ENCODE peak calls at places on chromosomes 7 and 10, in four cellular contexts. F, H, Y and R are unnamed samples.

GRCh38 chr10:96960872-96961271 is 128.8 kb downstream of the LCOR start:
- DNase-seq in Y (peak; percentile 5), H (no peak), F (peak; percentile 25), R (no peak)

GRCh38 chr10:72274730-72275350 is 1.1 kb downstream of the DDIT4 start:
- DNase-seq in F (peak; percentile 73), H (peak; percentile 83), Y (peak; percentile 59), R (no peak)

GRCh38 chr7:139118234-139118802 is 8.8 kb upstream of the ZC3HAV1 start:
- DNase-seq in F (peak; percentile 20), Y (peak; percentile 81), H (no peak), R (no peak)

GRCh38 chr10:132644544-132645530 is 107.2 kb downstream of the INPP5A start:
- DNase-seq in Y (no peak), F (no peak), H (no peak), R (no peak)

GRCh38 chr10:4651404-4652037 is 174.5 kb upstream of the AKR1E2 start:
- DNase-seq in H (no peak), F (no peak), Y (no peak), R (no peak)

GRCh38 chr7:50421043-50421442 is 29.1 kb downstream of the FIGNL1 start:
- DNase-seq in Y (no peak), F (no peak), H (no peak), R (no peak)

GRCh38 chr7:42315631-42316030 is 78.6 kb upstream of the GLI3 start:
- DNase-seq in Y (peak; percentile 1), F (peak; percentile 76), H (no peak), R (no peak)

GRCh38 chr10:42997151-42997848 is 79.6 kb upstream of the RET start:
- DNase-seq in F (no peak), Y (no peak), H (no peak), R (no peak)

GRCh38 chr10:111822661-111823060 is 360.9 kb downstream of the GPAM start:
- DNase-seq in Y (no peak), H (no peak), F (peak; percentile 25), R (no peak)

GRCh38 chr10:68121862-68122261 is 12.6 kb downstream of the MYPN start:
- DNase-seq in F (peak; percentile 36), Y (no peak), H (no peak), R (no peak)

GRCh38 chr10:109959571-109960145 is 36.3 kb upstream of the XPNPEP1 start:
- DNase-seq in H (no peak), Y (no peak), F (no peak), R (no peak)

GRCh38 chr10:98125940-98126631 is 8.4 kb upstream of the R3HCC1L start:
- DNase-seq in H (no peak), F (no peak), Y (no peak), R (no peak)

GRCh38 chr7:121379930-121380329 is 16.2 kb downstream of the FAM3C start:
- DNase-seq in Y (no peak), F (no peak), H (no peak), R (no peak)

GRCh38 chr7:129317450-129317849 is 92.6 kb downstream of the AHCYL2 start:
- DNase-seq in F (no peak), H (no peak), Y (no peak), R (no peak)

DNA sequence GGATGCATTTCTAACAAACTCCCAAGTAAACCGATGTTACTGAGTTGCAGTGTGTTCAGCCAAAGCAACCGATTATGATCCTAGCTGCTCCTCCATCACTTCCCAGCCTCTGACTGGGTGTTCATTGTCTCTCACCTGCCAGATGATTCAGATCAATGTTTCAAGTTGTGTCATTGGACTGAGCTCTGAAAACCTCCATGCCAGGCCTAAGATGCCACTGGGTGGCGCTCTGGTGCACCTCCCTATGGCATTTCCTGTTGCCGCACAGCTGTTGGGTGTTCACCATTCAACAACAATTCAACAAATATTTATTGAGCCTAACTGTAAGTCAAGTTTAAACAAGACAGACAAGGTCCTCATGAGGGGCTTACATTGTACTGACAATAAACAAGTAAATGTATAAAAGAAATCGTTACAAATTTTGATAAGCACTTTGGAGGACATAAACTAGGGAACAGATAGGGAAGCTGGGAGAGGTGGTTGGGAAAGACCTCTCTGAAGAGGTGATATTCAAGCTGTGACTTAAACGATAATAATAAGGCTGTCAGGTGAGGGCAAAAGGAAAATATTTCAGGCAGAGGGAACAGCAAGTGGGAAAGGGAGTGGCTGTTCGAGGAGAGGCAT is 22.8 kb downstream of the RGR start:
- DNase-seq in F (peak; percentile 48), H (peak; percentile 70), Y (peak; percentile 67), R (no peak)
- TF ChIP-seq CTCF in F (peak; percentile 74), H (peak; percentile 69), Y (peak; percentile 76), R (peak; percentile 68)

DNA sequence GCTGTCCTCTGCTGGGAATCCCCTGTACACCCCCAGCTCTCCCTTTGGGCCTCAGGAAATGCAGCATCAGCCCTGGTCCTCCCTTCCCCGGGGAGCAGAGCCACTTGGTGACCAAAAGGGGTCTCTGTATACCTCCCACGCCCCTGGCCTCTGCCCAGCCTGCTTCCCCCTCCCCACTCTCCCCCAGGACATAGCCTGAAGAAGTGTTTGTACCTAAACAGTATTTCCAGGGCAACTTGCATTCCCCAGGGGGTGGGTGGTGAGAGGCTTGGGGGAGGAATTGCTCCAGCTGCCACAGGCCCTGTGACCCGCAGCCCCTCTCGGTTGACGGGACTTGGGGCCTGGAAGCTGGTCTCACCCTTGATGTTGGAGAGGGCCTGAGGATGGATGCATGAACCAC is 39.3 kb downstream of the TMEM270 start:
- DNase-seq in Y (no peak), H (no peak), F (peak; percentile 63), R (no peak)
- TF ChIP-seq CTCF in Y (no peak), H (no peak), F (no peak), R (no peak)

GRCh38 chr7:155362380-155363145 is 64.9 kb downstream of the INSIG1 start:
- DNase-seq in H (no peak), Y (no peak), F (no peak), R (no peak)

GRCh38 chr7:155361363-155361680 is 63.6 kb downstream of the INSIG1 start:
- DNase-seq in F (no peak), Y (no peak), H (no peak), R (no peak)

GRCh38 chr7:155361947-155362346 is 64.3 kb downstream of the INSIG1 start:
- DNase-seq in F (no peak), Y (no peak), H (no peak), R (no peak)

GRCh38 chr7:155358948-155359712 is 61.5 kb downstream of the INSIG1 start:
- DNase-seq in Y (no peak), H (no peak), F (no peak), R (no peak)

DNA sequence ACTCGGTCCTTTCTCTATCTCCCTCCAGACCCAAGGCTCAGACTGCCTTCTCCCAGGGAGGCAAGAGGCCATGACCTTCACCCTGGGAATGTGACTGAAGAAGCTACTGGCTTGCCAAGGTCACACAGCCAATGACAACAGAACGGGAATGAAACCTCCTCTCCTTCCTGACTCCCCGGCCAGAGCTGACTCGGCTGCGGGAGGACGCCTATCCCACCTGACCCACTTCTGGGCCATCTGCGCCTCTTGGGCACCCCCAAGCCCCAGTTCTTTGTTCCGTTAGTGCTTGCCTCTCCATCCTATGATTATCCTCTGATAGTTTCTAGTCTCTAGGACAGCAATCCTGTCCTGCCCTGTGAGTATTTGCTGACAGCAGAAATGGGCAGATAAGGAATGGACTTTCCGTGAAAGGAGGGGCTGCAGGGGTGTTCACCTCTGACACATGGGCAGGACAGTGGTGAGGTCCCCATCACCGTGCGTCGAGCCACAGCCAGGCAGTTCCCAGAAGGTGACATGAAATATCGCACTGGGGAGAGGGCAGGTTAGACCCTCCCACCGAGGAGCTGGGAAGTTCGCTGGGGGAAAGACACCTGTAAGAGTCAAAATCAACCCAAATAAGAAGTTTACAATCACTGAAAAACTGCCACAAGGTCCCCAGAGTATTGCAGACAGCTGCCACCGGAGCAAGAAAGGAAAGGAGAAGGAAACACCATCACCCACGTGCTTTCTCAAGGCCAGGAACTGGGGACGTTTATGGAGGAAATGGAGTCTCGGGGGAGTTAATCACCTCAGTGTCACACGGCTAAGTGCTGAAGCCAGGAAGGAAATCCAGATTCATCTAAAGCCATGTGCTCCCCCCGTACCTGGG is 63.1 kb downstream of the INSIG1 start:
- DNase-seq in F (no peak), H (no peak), Y (no peak), R (no peak)
- TF ChIP-seq CTCF in F (no peak), H (no peak), Y (no peak), R (no peak)

DNA sequence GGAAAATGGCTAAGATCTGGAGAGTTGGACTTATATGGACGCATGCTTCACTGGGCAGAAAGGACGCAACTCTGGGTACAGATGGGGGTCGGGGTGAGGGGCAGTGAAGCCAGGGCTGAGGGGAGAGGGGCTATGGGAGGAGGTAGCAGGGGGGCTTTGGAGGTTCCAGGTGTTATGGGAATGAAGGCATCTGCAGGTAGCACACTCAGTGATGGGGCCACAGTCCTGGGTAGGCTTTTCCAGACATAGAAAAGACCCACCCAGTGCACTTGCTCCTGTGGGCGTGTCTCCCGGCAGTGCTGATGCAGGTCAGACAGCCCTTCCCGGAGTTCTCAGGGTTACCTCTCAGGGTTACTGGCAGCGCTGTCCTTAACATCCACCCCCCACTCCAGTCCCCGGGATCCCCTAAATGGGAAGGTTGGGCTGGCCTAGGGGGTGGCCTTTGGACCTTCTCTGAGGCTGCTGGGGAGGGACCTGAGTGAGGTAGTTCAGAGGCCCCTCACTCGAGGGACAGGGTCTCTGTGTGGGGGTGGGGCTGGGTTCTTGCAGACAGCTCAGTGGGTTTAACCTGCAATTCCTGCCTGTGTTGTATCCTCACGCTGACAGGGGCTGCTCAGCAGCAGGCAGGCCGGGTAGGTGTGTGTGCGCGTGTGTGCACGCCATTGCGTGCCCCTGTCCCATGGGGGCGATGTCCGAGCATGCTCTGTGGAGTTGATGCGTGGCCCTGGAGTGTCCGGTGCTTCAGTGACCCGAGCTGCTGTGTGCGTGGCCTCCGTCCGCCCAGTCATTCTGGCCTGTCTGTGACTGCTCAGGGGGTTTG is 6.2 kb downstream of the ZYX start:
- DNase-seq in H (peak; percentile 51), Y (no peak), F (no peak), R (no peak)
- TF ChIP-seq CTCF in H (no peak), Y (peak; percentile 14), F (no peak), R (no peak)

GRCh38 chr10:118573512-118573911 is 21.9 kb downstream of the PRLHR start:
- DNase-seq in H (no peak), F (no peak), Y (no peak), R (no peak)
- TF ChIP-seq CTCF in H (no peak), F (no peak), Y (no peak), R (no peak)

DNA sequence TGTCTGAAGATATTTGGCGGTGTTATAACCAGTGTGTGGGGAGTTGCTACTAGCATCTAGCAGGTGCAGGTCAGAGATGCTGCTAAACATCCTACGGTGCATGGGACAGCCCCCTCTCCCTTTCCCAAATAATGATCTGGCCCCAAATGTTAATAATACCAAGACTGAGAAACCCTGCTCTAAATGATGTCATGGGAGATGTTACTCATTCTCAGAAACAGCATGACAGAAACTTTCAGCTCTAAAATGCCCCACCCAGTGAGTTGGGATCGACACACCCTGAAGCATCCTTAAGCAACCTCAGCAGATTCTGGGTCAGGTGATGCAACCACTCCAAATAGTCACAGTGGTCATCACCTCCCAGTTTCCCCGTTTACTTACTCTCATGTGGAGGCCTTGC is 108.8 kb upstream of the MPP7 start:
- DNase-seq in F (no peak), H (no peak), Y (no peak), R (no peak)
- TF ChIP-seq CTCF in F (no peak), H (no peak), Y (no peak), R (no peak)

GRCh38 chr10:32980558-32981468 is 22.8 kb upstream of the ITGB1 start:
- DNase-seq in Y (peak; percentile 100), F (peak; percentile 99), H (peak; percentile 85), R (peak; percentile 83)
- TF ChIP-seq CTCF in Y (peak; percentile 5), F (peak; percentile 14), H (no peak), R (peak; percentile 46)